ENCODE peak calls at places on chromosomes 1 and 21, in ten cellular contexts. U is A549, C is tibial nerve, W is IMR-90, K is prostate gland, Y is adrenal gland, R is spleen, S is Peyer's patch, Q is ovary, A is lower leg skin. F is an unnamed sample.

GRCh38 chr1:24483441-24483840 is 19.2 kb upstream of the RCAN3 start:
- DNase-seq in R (no peak), U (no peak), C (no peak), K (no peak), A (no peak), Y (no peak), W (no peak), S (no peak), Q (no peak), F (no peak)

GRCh38 chr1:975896-976683 is 5.8 kb downstream of the PERM1 start:
- DNase-seq in W (peak), Q (no peak), C (no peak), R (peak), S (no peak), U (peak), A (no peak), K (peak), Y (peak), F (peak)

GRCh38 chr1:98975825-98976224 is 28.8 kb downstream of the PLPPR5 start:
- DNase-seq in W (peak), S (no peak), A (no peak), C (no peak), Y (no peak), R (no peak), K (no peak), U (no peak), Q (no peak), F (no peak)

GRCh38 chr1:234631721-234632125 is 21.7 kb upstream of the IRF2BP2 start:
- DNase-seq in U (peak), S (no peak), Y (no peak), Q (no peak), C (no peak), A (no peak), W (peak), R (no peak), K (no peak), F (no peak)

GRCh38 chr1:216238844-216239243 is 184.4 kb downstream of the USH2A start:
- DNase-seq in S (no peak), W (no peak), Y (no peak), C (no peak), K (no peak), A (no peak), Q (no peak), R (no peak), U (no peak), F (no peak)

GRCh38 chr1:198686069-198686728 is 47.4 kb downstream of the PTPRC start:
- DNase-seq in S (no peak), A (no peak), C (no peak), U (no peak), K (no peak), R (no peak), Q (no peak), W (peak), Y (no peak), F (no peak)

GRCh38 chr1:239872554-239872953 is 219.1 kb upstream of the FMN2 start:
- DNase-seq in Y (no peak), U (no peak), A (no peak), C (no peak), K (no peak), R (no peak), Q (no peak), W (no peak), S (no peak), F (no peak)

GRCh38 chr1:209550519-209550918 is 33.0 kb upstream of the CAMK1G start:
- DNase-seq in W (no peak), U (no peak), A (no peak), Q (no peak), K (no peak), C (no peak), R (no peak), Y (no peak), S (no peak), F (no peak)

GRCh38 chr21:46121286-46122221 is 23.6 kb downstream of the COL6A2 start:
- DNase-seq in W (no peak), S (no peak), R (peak), K (no peak), C (peak), Q (peak), A (no peak), U (no peak), Y (no peak), F (peak)

GRCh38 chr1:70222716-70223235 is 1.6 kb downstream of the SRSF11 start:
- DNase-seq in Q (no peak), K (no peak), U (no peak), W (no peak), S (no peak), R (no peak), C (no peak), A (no peak), Y (no peak), F (no peak)

GRCh38 chr1:224170748-224171478 is 12.1 kb upstream of the DEGS1 start:
- DNase-seq in C (no peak), W (no peak), Q (no peak), Y (peak), U (peak), S (peak), R (no peak), A (no peak), K (no peak), F (no peak)

GRCh38 chr1:8174807-8175206 is 143.1 kb upstream of the SLC45A1 start:
- DNase-seq in U (no peak), R (no peak), Y (no peak), K (no peak), A (no peak), S (no peak), W (no peak), C (no peak), Q (no peak), F (no peak)

GRCh38 chr1:150149490-150150453 is at the start of gene PLEKHO1:
- DNase-seq in S (peak), Q (peak), R (peak), W (peak), A (peak), U (peak), C (peak), K (peak), Y (peak), F (peak)
- TF ChIP-seq POLR2A in S (peak), Q (peak), R (no peak), W (peak), A (no peak), U (peak), C (peak), K (peak), Y (peak), F (peak)

DNA sequence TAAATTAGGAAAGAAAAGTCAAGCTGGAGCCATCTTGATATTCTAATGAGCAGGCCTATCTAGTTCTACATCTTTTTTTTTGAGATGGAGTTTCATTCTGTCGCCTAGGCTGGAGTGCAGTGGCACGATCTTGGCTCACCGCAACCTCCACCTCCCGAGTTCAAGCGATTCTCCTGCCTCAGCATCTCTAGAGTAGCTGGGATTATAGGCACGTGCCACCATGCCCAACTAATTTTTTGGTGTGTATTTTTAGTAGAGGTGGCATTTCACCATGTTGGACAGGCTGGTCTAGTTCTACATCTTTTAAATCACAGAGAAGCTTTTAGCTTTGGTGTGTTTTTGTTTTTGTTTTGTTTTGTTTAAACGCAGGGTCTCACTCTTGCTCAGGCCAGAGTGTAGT is 6.8 kb downstream of the TMEM69 start:
- DNase-seq in U (no peak), R (no peak), Y (no peak), K (no peak), S (no peak), A (no peak), W (no peak), C (no peak), Q (no peak), F (no peak)
- TF ChIP-seq POLR2A in U (no peak), R (no peak), Y (no peak), K (no peak), S (no peak), A (no peak), W (no peak), C (no peak), Q (no peak), F (no peak)

GRCh38 chr1:183842817-183843187 is 37.9 kb downstream of the RGL1 start:
- DNase-seq in Y (no peak), A (no peak), R (no peak), U (no peak), W (no peak), Q (no peak), K (no peak), C (no peak), S (no peak), F (no peak)

GRCh38 chr1:183840140-183840539 is 35.2 kb downstream of the RGL1 start:
- DNase-seq in K (no peak), Q (no peak), R (no peak), U (no peak), A (no peak), W (peak), C (no peak), S (no peak), Y (no peak), F (no peak)

GRCh38 chr1:183844806-183845205 is 39.9 kb downstream of the RGL1 start:
- DNase-seq in A (no peak), C (no peak), S (no peak), W (no peak), Q (no peak), K (no peak), R (no peak), Y (no peak), U (no peak), F (no peak)

GRCh38 chr1:183841550-183841949 is 36.6 kb downstream of the RGL1 start:
- DNase-seq in U (no peak), A (no peak), C (no peak), K (no peak), R (no peak), Y (no peak), Q (no peak), W (peak), S (no peak), F (no peak)

GRCh38 chr1:183841950-183842816 is 37.3 kb downstream of the RGL1 start:
- DNase-seq in S (no peak), Y (peak), U (no peak), K (peak), R (no peak), Q (no peak), A (peak), C (no peak), W (peak), F (peak)
- TF ChIP-seq POLR2A in S (no peak), Y (no peak), U (no peak), K (no peak), R (no peak), Q (no peak), A (no peak), C (no peak), W (no peak), F (no peak)

GRCh38 chr1:27868932-27869718 is 3.2 kb upstream of the THEMIS2 start:
- DNase-seq in R (peak), S (peak), A (no peak), Q (no peak), U (no peak), W (no peak), Y (peak), K (no peak), C (no peak), F (no peak)
- TF ChIP-seq POLR2A in R (no peak), S (no peak), A (no peak), Q (no peak), U (no peak), W (no peak), Y (no peak), K (no peak), C (no peak), F (no peak)

GRCh38 chr21:15731243-15731613 is 1.4 kb downstream of the USP25 start:
- DNase-seq in C (no peak), S (no peak), W (no peak), R (no peak), U (peak), K (no peak), A (no peak), Q (no peak), Y (no peak), F (no peak)

GRCh38 chr21:15730484-15731242 is 881 bp downstream of the USP25 start:
- DNase-seq in U (no peak), Q (no peak), A (no peak), C (no peak), K (peak), S (peak), W (no peak), Y (no peak), R (no peak), F (no peak)

GRCh38 chr21:15728046-15728445 is 1.7 kb upstream of the USP25 start:
- DNase-seq in Y (no peak), R (no peak), Q (no peak), S (no peak), W (no peak), K (no peak), A (no peak), U (no peak), C (no peak), F (no peak)

GRCh38 chr21:15729346-15729673 is 472 bp upstream of the USP25 start:
- DNase-seq in R (no peak), C (no peak), A (no peak), Q (no peak), W (peak), U (no peak), K (no peak), Y (no peak), S (no peak), F (no peak)

GRCh38 chr21:15729674-15730483 is at the start of gene USP25:
- DNase-seq in Q (peak), S (peak), U (peak), R (peak), K (peak), W (peak), A (peak), C (peak), Y (peak), F (peak)
- TF ChIP-seq POLR2A in Q (peak), S (peak), U (peak), R (no peak), K (peak), W (peak), A (no peak), C (peak), Y (peak), F (peak)

F was measured in gastrocnemius medialis.